ENCODE peak calls at places on chromosomes 5 and 9, in seven cellular contexts. One of them, this sample, is unnamed.
A peak's percentile ranks its signal among the peaks of the same experiment; 100 is the strongest.

GRCh38 chr9:136326061-136326776 is 1.1 kb upstream of the GPSM1 start:
- DNase-seq in endothelial cell: no peak
- DNase-seq in activated effector memory CD4-positive, alpha-beta T cell treated with Interleukin-2 at 50 U/mL for 16 hours: no peak
- DNase-seq in C1 segment of cervical spinal cord: peak; percentile 22
- DNase-seq in NCI-H2227 treated with DMSO at 0.1 percent for 48 hours: no peak
- DNase-seq in GM23248: peak; percentile 79
- DNase-seq in activated CD8-positive, alpha-beta memory T cell treated with anti-CD3 and anti-CD28 coated beads for 48 hours: no peak
- DNase-seq in this sample: peak; percentile 68

GRCh38 chr9:6765396-6765795 is 7.6 kb downstream of the KDM4C start:
- DNase-seq in GM23248: no peak
- DNase-seq in activated CD8-positive, alpha-beta memory T cell treated with anti-CD3 and anti-CD28 coated beads for 48 hours: no peak
- DNase-seq in NCI-H2227 treated with DMSO at 0.1 percent for 48 hours: no peak
- DNase-seq in C1 segment of cervical spinal cord: no peak
- DNase-seq in endothelial cell: no peak
- DNase-seq in activated effector memory CD4-positive, alpha-beta T cell treated with Interleukin-2 at 50 U/mL for 16 hours: no peak
- DNase-seq in this sample: no peak

GRCh38 chr5:395156-395920 is 47.6 kb upstream of the EXOC3 start:
- DNase-seq in GM23248: peak; percentile 95
- DNase-seq in activated CD8-positive, alpha-beta memory T cell treated with anti-CD3 and anti-CD28 coated beads for 48 hours: no peak
- DNase-seq in activated effector memory CD4-positive, alpha-beta T cell treated with Interleukin-2 at 50 U/mL for 16 hours: no peak
- DNase-seq in endothelial cell: no peak
- DNase-seq in NCI-H2227 treated with DMSO at 0.1 percent for 48 hours: no peak
- DNase-seq in C1 segment of cervical spinal cord: no peak
- DNase-seq in this sample: no peak

GRCh38 chr5:53091304-53091703 is 18.3 kb downstream of the MOCS2 start:
- DNase-seq in GM23248: peak; percentile 64
- DNase-seq in activated effector memory CD4-positive, alpha-beta T cell treated with Interleukin-2 at 50 U/mL for 16 hours: no peak
- DNase-seq in NCI-H2227 treated with DMSO at 0.1 percent for 48 hours: no peak
- DNase-seq in endothelial cell: no peak
- DNase-seq in activated CD8-positive, alpha-beta memory T cell treated with anti-CD3 and anti-CD28 coated beads for 48 hours: no peak
- DNase-seq in C1 segment of cervical spinal cord: no peak
- DNase-seq in this sample: no peak

GRCh38 chr5:94857119-94857518 is 238.7 kb downstream of the SLF1 start:
- DNase-seq in GM23248: no peak
- DNase-seq in activated effector memory CD4-positive, alpha-beta T cell treated with Interleukin-2 at 50 U/mL for 16 hours: no peak
- DNase-seq in NCI-H2227 treated with DMSO at 0.1 percent for 48 hours: no peak
- DNase-seq in activated CD8-positive, alpha-beta memory T cell treated with anti-CD3 and anti-CD28 coated beads for 48 hours: no peak
- DNase-seq in C1 segment of cervical spinal cord: no peak
- DNase-seq in endothelial cell: no peak
- DNase-seq in this sample: no peak

GRCh38 chr5:132456553-132457361 is 33.8 kb downstream of the IRF1 start:
- DNase-seq in C1 segment of cervical spinal cord: no peak
- DNase-seq in activated effector memory CD4-positive, alpha-beta T cell treated with Interleukin-2 at 50 U/mL for 16 hours: peak; percentile 59
- DNase-seq in GM23248: peak; percentile 90
- DNase-seq in NCI-H2227 treated with DMSO at 0.1 percent for 48 hours: no peak
- DNase-seq in activated CD8-positive, alpha-beta memory T cell treated with anti-CD3 and anti-CD28 coated beads for 48 hours: no peak
- DNase-seq in endothelial cell: no peak
- DNase-seq in this sample: no peak

GRCh38 chr5:156920042-156920860 is 42.8 kb downstream of the TIMD4 start:
- DNase-seq in NCI-H2227 treated with DMSO at 0.1 percent for 48 hours: no peak
- DNase-seq in C1 segment of cervical spinal cord: no peak
- DNase-seq in activated CD8-positive, alpha-beta memory T cell treated with anti-CD3 and anti-CD28 coated beads for 48 hours: no peak
- DNase-seq in endothelial cell: no peak
- DNase-seq in activated effector memory CD4-positive, alpha-beta T cell treated with Interleukin-2 at 50 U/mL for 16 hours: no peak
- DNase-seq in GM23248: peak; percentile 11
- DNase-seq in this sample: no peak

GRCh38 chr9:118640836-118641557 is 728.2 kb downstream of the BRINP1 start:
- DNase-seq in activated CD8-positive, alpha-beta memory T cell treated with anti-CD3 and anti-CD28 coated beads for 48 hours: no peak
- DNase-seq in activated effector memory CD4-positive, alpha-beta T cell treated with Interleukin-2 at 50 U/mL for 16 hours: no peak
- DNase-seq in C1 segment of cervical spinal cord: no peak
- DNase-seq in endothelial cell: no peak
- DNase-seq in GM23248: peak; percentile 39
- DNase-seq in NCI-H2227 treated with DMSO at 0.1 percent for 48 hours: no peak
- DNase-seq in this sample: no peak

GRCh38 chr5:140256726-140257125 is 46.2 kb downstream of the PFDN1 start:
- DNase-seq in endothelial cell: no peak
- DNase-seq in NCI-H2227 treated with DMSO at 0.1 percent for 48 hours: no peak
- DNase-seq in C1 segment of cervical spinal cord: no peak
- DNase-seq in GM23248: no peak
- DNase-seq in activated CD8-positive, alpha-beta memory T cell treated with anti-CD3 and anti-CD28 coated beads for 48 hours: no peak
- DNase-seq in activated effector memory CD4-positive, alpha-beta T cell treated with Interleukin-2 at 50 U/mL for 16 hours: no peak
- DNase-seq in this sample: no peak

GRCh38 chr9:110214090-110214489 is 6.1 kb upstream of the C9orf152 start:
- DNase-seq in activated effector memory CD4-positive, alpha-beta T cell treated with Interleukin-2 at 50 U/mL for 16 hours: no peak
- DNase-seq in NCI-H2227 treated with DMSO at 0.1 percent for 48 hours: no peak
- DNase-seq in activated CD8-positive, alpha-beta memory T cell treated with anti-CD3 and anti-CD28 coated beads for 48 hours: no peak
- DNase-seq in C1 segment of cervical spinal cord: no peak
- DNase-seq in GM23248: peak; percentile 21
- DNase-seq in endothelial cell: no peak
- DNase-seq in this sample: no peak

GRCh38 chr5:126446498-126447224 is 23.5 kb downstream of the GRAMD2B start:
- DNase-seq in C1 segment of cervical spinal cord: no peak
- DNase-seq in activated effector memory CD4-positive, alpha-beta T cell treated with Interleukin-2 at 50 U/mL for 16 hours: no peak
- DNase-seq in GM23248: peak; percentile 96
- DNase-seq in activated CD8-positive, alpha-beta memory T cell treated with anti-CD3 and anti-CD28 coated beads for 48 hours: no peak
- DNase-seq in endothelial cell: no peak
- DNase-seq in NCI-H2227 treated with DMSO at 0.1 percent for 48 hours: no peak
- DNase-seq in this sample: no peak

GRCh38 chr5:10735569-10736255 is 25.3 kb downstream of the DAP start:
- DNase-seq in GM23248: no peak
- DNase-seq in endothelial cell: no peak
- DNase-seq in activated CD8-positive, alpha-beta memory T cell treated with anti-CD3 and anti-CD28 coated beads for 48 hours: no peak
- DNase-seq in activated effector memory CD4-positive, alpha-beta T cell treated with Interleukin-2 at 50 U/mL for 16 hours: no peak
- DNase-seq in NCI-H2227 treated with DMSO at 0.1 percent for 48 hours: no peak
- DNase-seq in C1 segment of cervical spinal cord: no peak
- DNase-seq in this sample: no peak

GRCh38 chr9:120619751-120620655 is 40.0 kb upstream of the CDK5RAP2 start:
- DNase-seq in C1 segment of cervical spinal cord: peak; percentile 32
- DNase-seq in NCI-H2227 treated with DMSO at 0.1 percent for 48 hours: peak; percentile 60
- DNase-seq in activated effector memory CD4-positive, alpha-beta T cell treated with Interleukin-2 at 50 U/mL for 16 hours: peak; percentile 10
- DNase-seq in GM23248: peak; percentile 82
- DNase-seq in activated CD8-positive, alpha-beta memory T cell treated with anti-CD3 and anti-CD28 coated beads for 48 hours: no peak
- DNase-seq in endothelial cell: peak; percentile 56
- DNase-seq in this sample: peak; percentile 67